ENCODE peak calls at places on chromosome X, in five cellular contexts. P is GM12878, U is IMR-90, Q is HepG2, M is MM.1S. V is an unnamed sample.

GRCh38 chrX:133859336-133859735 is 126.1 kb downstream of the GPC3 start:
- DNase-seq in P (no peak), U (no peak), Q (no peak), M (no peak), V (no peak)

GRCh38 chrX:53239474-53239873 is 14.5 kb upstream of the KDM5C start:
- DNase-seq in P (no peak), U (no peak), Q (peak; percentile 35), M (peak; percentile 11), V (peak; percentile 76)

GRCh38 chrX:115573172-115573571 is 12.2 kb downstream of the PLS3 start:
- DNase-seq in P (no peak), U (no peak), Q (no peak), M (no peak), V (no peak)

GRCh38 chrX:3811331-3812311 is 98.2 kb upstream of the PRKX start:
- DNase-seq in P (peak; percentile 84), U (peak; percentile 58), Q (peak; percentile 16), M (peak; percentile 62), V (peak; percentile 64)

GRCh38 chrX:68139791-68140190 is 293.5 kb downstream of the OPHN1 start:
- DNase-seq in P (no peak), U (peak; percentile 35), Q (no peak), M (no peak), V (no peak)

GRCh38 chrX:132488819-132489255 is at the start of gene MBNL3:
- DNase-seq in P (no peak), U (peak; percentile 5), Q (peak; percentile 33), M (peak; percentile 64), V (peak; percentile 88)

GRCh38 chrX:530726-531610 is 99.6 kb upstream of the SHOX start:
- DNase-seq in P (no peak), U (no peak), Q (no peak), M (no peak), V (no peak)

GRCh38 chrX:49838374-49838773 is 9.3 kb downstream of the PAGE4 start:
- DNase-seq in P (no peak), U (peak; percentile 15), Q (peak; percentile 37), M (peak; percentile 50), V (peak; percentile 70)

GRCh38 chrX:78029663-78030062 is 60.2 kb upstream of the PGAM4 start:
- DNase-seq in P (no peak), U (peak; percentile 33), Q (peak; percentile 11), M (peak; percentile 44), V (peak; percentile 76)

GRCh38 chrX:101040197-101040596 is 11.7 kb downstream of the TRMT2B start:
- DNase-seq in P (no peak), U (peak; percentile 47), Q (no peak), M (no peak), V (no peak)

GRCh38 chrX:56505866-56506265 is 57.6 kb upstream of the UBQLN2 start:
- DNase-seq in P (no peak), U (no peak), Q (no peak), M (no peak), V (no peak)

GRCh38 chrX:12206413-12206812 is 68.1 kb downstream of the FRMPD4 start:
- DNase-seq in P (no peak), U (no peak), Q (no peak), M (no peak), V (no peak)

GRCh38 chrX:15751160-15751819 is 13.2 kb downstream of the CA5B start:
- DNase-seq in P (no peak), U (peak; percentile 56), Q (no peak), M (no peak), V (no peak)

GRCh38 chrX:44873415-44874270 is 655 bp downstream of the KDM6A start:
- DNase-seq in P (no peak), U (peak; percentile 44), Q (no peak), M (peak; percentile 21), V (peak; percentile 80)

GRCh38 chrX:54288277-54288676 is 69.6 kb downstream of the WNK3 start:
- DNase-seq in P (no peak), U (peak; percentile 0), Q (peak; percentile 45), M (no peak), V (no peak)

GRCh38 chrX:131734621-131735020 is 190.7 kb downstream of the OR13H1 start:
- DNase-seq in P (peak; percentile 93), U (peak; percentile 81), Q (no peak), M (peak; percentile 89), V (peak; percentile 87)

GRCh38 chrX:38803609-38804480 is 2.6 kb downstream of the MID1IP1 start:
- DNase-seq in P (no peak), U (peak; percentile 34), Q (peak; percentile 72), M (peak; percentile 75), V (no peak)

GRCh38 chrX:140712413-140713173 is 3.0 kb downstream of the LINC00632 start:
- DNase-seq in P (no peak), U (peak; percentile 55), Q (no peak), M (no peak), V (no peak)

GRCh38 chrX:148947399-148948025 is 447.1 kb downstream of the AFF2 start:
- DNase-seq in P (no peak), U (no peak), Q (no peak), M (no peak), V (no peak)

GRCh38 chrX:39167791-39168190 is 366.5 kb downstream of the MID1IP1 start:
- DNase-seq in P (no peak), U (no peak), Q (no peak), M (peak; percentile 83), V (no peak)

GRCh38 chrX:24515447-24515846 is 50.4 kb downstream of the PDK3 start:
- DNase-seq in P (no peak), U (peak; percentile 4), Q (no peak), M (no peak), V (no peak)

GRCh38 chrX:108070891-108071290 is 20.5 kb downstream of the PSMD10 start:
- DNase-seq in P (no peak), U (peak; percentile 88), Q (no peak), M (no peak), V (no peak)

GRCh38 chrX:23779025-23779424 is 3.9 kb upstream of the SAT1 start:
- DNase-seq in P (no peak), U (peak; percentile 85), Q (no peak), M (no peak), V (no peak)

GRCh38 chrX:30713061-30713525 is 59.9 kb downstream of the GK start:
- DNase-seq in P (peak; percentile 85), U (peak; percentile 65), Q (peak; percentile 40), M (peak; percentile 83), V (peak; percentile 73)

GRCh38 chrX:150547511-150548115 is 20.8 kb upstream of the MTM1 start:
- DNase-seq in P (no peak), U (no peak), Q (no peak), M (peak; percentile 50), V (peak; percentile 65)

GRCh38 chrX:71556026-71556425 is 22.2 kb upstream of the GCNA start:
- DNase-seq in P (no peak), U (no peak), Q (no peak), M (no peak), V (no peak)

GRCh38 chrX:71563921-71564320 is 14.3 kb upstream of the GCNA start:
- DNase-seq in P (no peak), U (no peak), Q (no peak), M (no peak), V (no peak)

DNA sequence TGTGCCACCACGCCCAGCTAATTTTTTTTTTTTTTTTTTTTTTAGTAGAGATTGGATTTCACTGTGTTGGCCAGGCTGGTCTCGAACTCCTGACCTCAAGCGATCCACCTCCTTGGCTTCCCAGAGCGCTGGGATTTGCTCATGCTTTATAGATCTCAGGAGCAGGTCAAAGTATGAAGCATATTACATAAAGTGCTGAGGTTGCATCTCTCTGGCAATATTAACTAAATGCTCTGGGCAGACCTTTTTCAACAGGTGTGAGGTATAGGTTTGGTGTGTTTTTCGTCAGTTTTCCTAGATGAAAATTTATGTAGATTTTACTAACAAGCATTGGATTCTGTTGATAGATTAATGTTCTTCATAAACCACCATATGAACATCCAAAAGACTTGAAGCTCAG is 19.3 kb upstream of the GCNA start:
- DNase-seq in P (no peak), U (no peak), Q (no peak), M (no peak), V (no peak)
- H3K36me3 ChIP-seq in P (no peaks in the 10 kb centered on the region), U (peaks cover 34% of the 10 kb centered on the region), Q (peaks cover 2% of the 10 kb centered on the region), M (peaks cover 13% of the 10 kb centered on the region), V (peaks cover 47% of the 10 kb centered on the region)

GRCh38 chrX:48086119-48086518 is 14.7 kb upstream of the ZNF630 start:
- DNase-seq in P (no peak), U (no peak), Q (peak; percentile 27), M (no peak), V (no peak)
- H3K27ac ChIP-seq in P (no peak overlapping the region), U (no peak overlapping the region), Q (no peak overlapping the region), M (no peak overlapping the region), V (no peak overlapping the region)

GRCh38 chrX:118475903-118476302 is 19.7 kb upstream of the DOCK11 start:
- DNase-seq in P (no peak), U (no peak), Q (no peak), M (no peak), V (no peak)
- H2AFZ ChIP-seq in P (no peak overlapping the region), U (peak overlapping the region; percentile 75), Q (no peak overlapping the region), M (no peak overlapping the region), V (no peak overlapping the region)

DNA sequence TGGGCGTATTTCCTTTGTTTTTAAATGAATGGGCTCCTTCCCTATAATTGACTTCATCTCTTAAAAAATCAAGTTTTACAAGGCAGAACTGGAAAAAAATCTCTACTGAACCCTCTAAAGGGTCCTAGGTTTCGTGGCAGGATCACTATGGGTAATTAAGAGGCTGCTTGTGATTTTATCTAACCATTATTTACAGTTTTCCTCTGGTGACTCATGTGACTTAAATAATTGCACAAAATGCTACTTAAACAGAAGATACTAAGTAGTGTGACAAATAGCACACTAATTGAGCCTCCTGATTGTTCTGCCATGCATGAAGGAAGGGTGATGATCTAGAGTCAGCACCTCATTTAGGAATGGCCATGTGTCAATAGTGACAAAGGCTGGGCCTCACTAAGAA is 35.5 kb downstream of the OFD1 start:
- DNase-seq in P (no peak), U (no peak), Q (no peak), M (no peak), V (no peak)
- H3K36me3 ChIP-seq in P (peaks cover 8% of the 10 kb centered on the region), U (peaks cover 16% of the 10 kb centered on the region), Q (no peaks in the 10 kb centered on the region), M (no peaks in the 10 kb centered on the region), V (peaks cover 84% of the 10 kb centered on the region)

GRCh38 chrX:154430916-154431315 is 2.4 kb downstream of the ATP6AP1 start:
- DNase-seq in P (no peak), U (no peak), Q (no peak), M (no peak), V (no peak)
- H3K27ac ChIP-seq in P (no peak overlapping the region), U (no peak overlapping the region), Q (no peak overlapping the region), M (no peak overlapping the region), V (no peak overlapping the region)

GRCh38 chrX:119756926-119757635 is 1.3 kb upstream of the SOWAHD start:
- DNase-seq in P (no peak), U (no peak), Q (peak; percentile 23), M (peak; percentile 23), V (no peak)
- H2AFZ ChIP-seq in P (peak overlapping the region; percentile 48), U (no peak overlapping the region), Q (no peak overlapping the region), M (peak overlapping the region; percentile 26), V (no peak overlapping the region)

GRCh38 chrX:2719774-2720447 is 28.8 kb downstream of the CD99 start:
- DNase-seq in P (no peak), U (no peak), Q (peak; percentile 8), M (no peak), V (no peak)
- H3K36me3 ChIP-seq in P (peaks cover 10% of the 10 kb centered on the region), U (peaks cover 54% of the 10 kb centered on the region), Q (peaks cover 13% of the 10 kb centered on the region), M (no peaks in the 10 kb centered on the region), V (no peaks in the 10 kb centered on the region)

DNA sequence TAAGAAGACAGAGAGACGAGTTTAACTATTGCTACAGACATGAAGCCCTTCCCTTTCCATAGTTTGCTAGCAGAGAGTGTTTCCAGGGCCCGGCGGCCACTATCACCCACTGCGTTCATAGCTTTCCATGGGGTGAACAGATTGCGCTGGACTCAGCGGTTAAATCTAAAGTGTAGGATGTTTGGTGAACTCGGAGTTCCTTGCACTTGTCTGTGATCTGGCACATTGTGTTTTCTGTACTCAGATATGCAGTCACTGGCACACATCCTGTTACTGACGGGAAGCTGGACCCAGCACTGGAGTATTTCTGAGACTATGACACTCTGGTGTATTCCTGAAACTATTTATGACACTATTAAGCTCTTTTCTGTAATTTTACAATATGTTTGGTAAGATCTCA is 13.9 kb downstream of the CD99 start:
- DNase-seq in P (no peak), U (no peak), Q (no peak), M (no peak), V (peak; percentile 27)
- H3K27ac ChIP-seq in P (no peak overlapping the region), U (no peak overlapping the region), Q (no peak overlapping the region), M (no peak overlapping the region), V (no peak overlapping the region)